ENCODE peak calls at places on chromosomes 1 and 21, in eight cellular contexts. H, J, E, S, O, Y, L and G are unnamed samples.

GRCh38 chr1:183622884-183623785 is 12.4 kb downstream of the ARPC5 start:
- DNase-seq in O (no peak), E (peak), H (peak), Y (peak), J (peak), L (peak), S (peak), G (no peak)

GRCh38 chr1:48876221-48876785 is 99.6 kb upstream of the BEND5 start:
- DNase-seq in Y (no peak), S (peak), H (no peak), E (no peak), L (no peak), J (no peak), O (no peak), G (no peak)

GRCh38 chr21:35672313-35672712 is 388.0 kb downstream of the SETD4 start:
- DNase-seq in J (no peak), S (no peak), Y (no peak), L (no peak), H (no peak), E (no peak), O (no peak), G (no peak)

GRCh38 chr21:45278156-45278911 is 9.4 kb downstream of the POFUT2 start:
- DNase-seq in Y (no peak), E (no peak), H (no peak), S (no peak), L (peak), O (no peak), J (no peak), G (peak)

GRCh38 chr1:40256401-40257084 is 1.5 kb upstream of the ZMPSTE24 start:
- DNase-seq in S (no peak), E (no peak), L (no peak), H (no peak), O (no peak), Y (no peak), J (no peak), G (no peak)

GRCh38 chr1:228972576-228972975 is 237.3 kb downstream of the RHOU start:
- DNase-seq in J (no peak), H (no peak), O (no peak), S (no peak), Y (no peak), L (no peak), E (no peak), G (no peak)

GRCh38 chr1:28518000-28518744 is 12.3 kb downstream of the RCC1 start:
- DNase-seq in O (no peak), H (peak), S (peak), Y (peak), L (peak), J (peak), E (peak), G (peak)

GRCh38 chr1:31621872-31622730 is 4.6 kb downstream of the HCRTR1 start:
- DNase-seq in J (no peak), L (no peak), S (no peak), H (no peak), O (no peak), Y (no peak), E (no peak), G (no peak)

GRCh38 chr1:63368131-63368530 is 704 bp downstream of the ALG6 start:
- DNase-seq in S (peak), J (peak), Y (no peak), O (no peak), E (no peak), L (no peak), H (no peak), G (no peak)

GRCh38 chr1:204723131-204723787 is 37.7 kb upstream of the LRRN2 start:
- DNase-seq in Y (no peak), J (no peak), H (no peak), S (no peak), L (no peak), O (no peak), E (no peak), G (no peak)

GRCh38 chr1:183089025-183089639 is 65.9 kb downstream of the LAMC1 start:
- DNase-seq in J (no peak), Y (no peak), S (no peak), E (no peak), O (no peak), H (no peak), L (no peak), G (no peak)

GRCh38 chr1:179369751-179370341 is 4.1 kb downstream of the AXDND1 start:
- DNase-seq in L (no peak), Y (peak), S (peak), O (peak), J (peak), E (peak), H (peak), G (no peak)

GRCh38 chr21:20856926-20857325 is 141.3 kb upstream of the NCAM2 start:
- DNase-seq in S (no peak), Y (no peak), H (no peak), O (no peak), E (no peak), L (no peak), J (no peak), G (no peak)

GRCh38 chr1:243786546-243786945 is 63.5 kb downstream of the AKT3 start:
- DNase-seq in J (no peak), L (no peak), S (no peak), E (no peak), O (no peak), Y (no peak), H (no peak), G (no peak)

GRCh38 chr1:226761322-226761721 is 22.2 kb upstream of the ITPKB start:
- DNase-seq in S (no peak), H (no peak), Y (no peak), E (no peak), O (no peak), J (no peak), L (no peak), G (no peak)

GRCh38 chr1:82400521-82400920 is 599.8 kb downstream of the ADGRL2 start:
- DNase-seq in J (no peak), Y (no peak), E (no peak), L (no peak), O (no peak), S (no peak), H (no peak), G (no peak)

GRCh38 chr1:70442486-70442885 is 31.4 kb downstream of the CTH start:
- DNase-seq in O (no peak), Y (no peak), L (no peak), S (no peak), E (no peak), J (no peak), H (no peak), G (no peak)

GRCh38 chr1:18829671-18830070 is 29.8 kb downstream of the TAS1R2 start:
- DNase-seq in Y (no peak), J (no peak), S (no peak), O (no peak), H (no peak), L (no peak), E (no peak), G (no peak)

GRCh38 chr1:59577774-59578173 is 237.0 kb upstream of the HOOK1 start:
- DNase-seq in L (no peak), O (no peak), Y (no peak), J (no peak), S (no peak), E (no peak), H (no peak), G (no peak)

GRCh38 chr1:159011701-159012100 is 2.0 kb downstream of the IFI16 start:
- DNase-seq in Y (no peak), S (no peak), H (no peak), L (no peak), E (no peak), O (no peak), J (no peak), G (no peak)

GRCh38 chr1:159012495-159012894 is 2.8 kb downstream of the IFI16 start:
- DNase-seq in S (peak), J (peak), E (peak), H (no peak), Y (peak), O (no peak), L (no peak), G (no peak)

GRCh38 chr1:159014003-159014571 is 4.4 kb downstream of the IFI16 start:
- DNase-seq in L (no peak), Y (no peak), H (no peak), E (no peak), J (peak), O (no peak), S (no peak), G (no peak)

GRCh38 chr1:159015440-159015909 is 5.8 kb downstream of the IFI16 start:
- DNase-seq in O (peak), S (peak), J (peak), H (peak), E (peak), L (peak), Y (peak), G (no peak)

DNA sequence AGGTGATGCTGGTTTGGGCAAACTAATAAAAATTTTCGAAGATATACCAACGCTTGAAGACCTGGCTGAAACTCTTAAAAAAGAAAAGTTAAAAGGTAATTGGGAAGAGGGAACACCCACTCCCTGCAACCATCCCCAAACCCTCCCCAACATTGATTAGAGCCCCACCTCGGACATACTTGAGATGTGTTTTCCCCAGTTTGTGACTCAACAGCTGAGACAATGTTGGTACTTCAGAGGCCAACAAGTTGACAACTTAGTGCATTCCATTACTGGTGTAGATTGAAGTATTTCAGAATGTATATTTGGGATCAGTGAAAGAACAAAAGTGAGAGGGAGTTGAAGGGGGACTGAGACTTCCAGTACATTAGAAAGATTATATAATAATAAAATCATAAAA is 5.1 kb downstream of the IFI16 start:
- DNase-seq in O (no peak), L (no peak), H (no peak), J (no peak), E (no peak), S (no peak), Y (no peak), G (no peak)
- H3K4me3 ChIP-seq in O (no peak), L (no peak), H (no peak), J (peak), E (peak), S (no peak), Y (no peak), G (no peak)

GRCh38 chr1:61424382-61424781 is 300.6 kb downstream of the TM2D1 start:
- DNase-seq in O (no peak), J (no peak), E (no peak), Y (no peak), S (no peak), L (no peak), H (no peak), G (no peak)
- H3K4me3 ChIP-seq in O (no peak), J (no peak), E (no peak), Y (no peak), S (no peak), L (no peak), H (no peak), G (no peak)

GRCh38 chr1:36455386-36455785 is 5.1 kb upstream of the OSCP1 start:
- DNase-seq in J (no peak), S (no peak), O (no peak), E (no peak), Y (no peak), L (no peak), H (no peak), G (no peak)
- H3K4me3 ChIP-seq in J (no peak), S (no peak), O (no peak), E (no peak), Y (no peak), L (no peak), H (no peak), G (no peak)

DNA sequence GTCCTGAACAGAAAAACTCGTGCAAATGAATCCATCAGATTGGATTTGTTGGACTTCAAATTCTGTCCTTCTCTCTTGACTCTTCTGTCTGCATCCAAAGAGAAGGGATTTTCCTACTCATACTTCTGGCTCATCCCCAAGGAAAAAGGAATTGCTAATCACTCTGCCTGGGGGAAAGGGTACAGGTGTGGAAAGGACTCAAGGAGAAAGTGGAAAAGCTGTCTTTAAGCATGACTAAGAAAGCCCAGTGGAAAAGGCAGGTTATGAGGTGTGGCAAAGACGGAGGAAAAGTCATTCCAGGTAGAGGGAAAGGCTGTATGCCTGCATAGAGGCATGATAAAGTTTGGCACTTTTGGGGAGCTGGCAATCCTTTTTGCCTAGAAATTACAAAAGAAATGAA is 43.4 kb downstream of the PTGS2 start:
- DNase-seq in J (no peak), S (no peak), L (no peak), E (no peak), H (no peak), Y (no peak), O (no peak), G (no peak)
- H3K4me3 ChIP-seq in J (no peak), S (no peak), L (no peak), E (no peak), H (no peak), Y (no peak), O (no peak), G (no peak)

GRCh38 chr1:1916882-1917281 is 1.8 kb downstream of the CALML6 start:
- DNase-seq in O (no peak), L (no peak), H (no peak), E (no peak), Y (no peak), S (no peak), J (no peak), G (peak)
- H3K4me3 ChIP-seq in O (no peak), L (no peak), H (no peak), E (no peak), Y (no peak), S (no peak), J (no peak), G (no peak)

DNA sequence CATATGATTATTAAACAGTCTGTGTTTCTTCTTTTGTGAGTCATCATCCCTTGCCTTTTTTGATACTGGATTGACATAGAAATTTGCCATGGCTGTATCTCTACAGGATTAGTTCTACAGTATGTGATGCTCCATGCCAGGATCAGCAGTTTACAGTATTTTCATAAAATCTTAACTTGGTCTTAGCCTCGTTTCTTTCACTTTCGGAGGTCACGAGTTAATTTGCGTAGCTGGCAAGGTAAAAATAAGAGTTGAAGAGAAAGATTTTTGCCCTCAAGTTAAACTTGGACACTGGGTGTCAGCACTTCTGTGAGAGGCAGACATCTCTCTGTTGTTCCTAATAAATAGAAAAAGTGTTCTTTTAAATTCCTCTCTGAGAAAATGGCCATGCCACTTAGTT is 79.1 kb downstream of the CACNA1E start:
- DNase-seq in H (no peak), L (no peak), E (no peak), J (no peak), Y (no peak), S (no peak), O (no peak), G (no peak)
- H3K4me3 ChIP-seq in H (no peak), L (no peak), E (no peak), J (no peak), Y (no peak), S (no peak), O (no peak), G (no peak)

GRCh38 chr1:101309334-101310221 is 72.8 kb downstream of the S1PR1 start:
- DNase-seq in E (peak), J (peak), S (peak), L (peak), Y (peak), O (no peak), H (peak), G (no peak)

GRCh38 chr1:101311146-101311892 is 74.5 kb downstream of the S1PR1 start:
- DNase-seq in H (no peak), Y (no peak), L (no peak), S (no peak), O (no peak), J (peak), E (no peak), G (no peak)

GRCh38 chr1:101308935-101309333 is 72.1 kb downstream of the S1PR1 start:
- DNase-seq in E (no peak), J (peak), S (no peak), H (no peak), O (no peak), Y (no peak), L (no peak), G (no peak)

GRCh38 chr1:101312192-101312591 is 75.4 kb downstream of the S1PR1 start:
- DNase-seq in S (no peak), L (no peak), Y (no peak), E (no peak), H (no peak), J (peak), O (no peak), G (no peak)

GRCh38 chr1:101310484-101310883 is 73.7 kb downstream of the S1PR1 start:
- DNase-seq in O (no peak), H (no peak), E (no peak), J (peak), Y (no peak), S (no peak), L (no peak), G (no peak)
- H3K4me3 ChIP-seq in O (no peak), H (no peak), E (no peak), J (peak), Y (no peak), S (no peak), L (no peak), G (no peak)